ENCODE peak calls at places on chromosomes 6 and 20, in nine cellular contexts. W is CD8-positive, alpha-beta T cell; P is GM23338; R is heart right ventricle; M is stomach; F is transverse colon; J is colonic mucosa; V is ovary; S is Peyer's patch. Q is an unnamed sample.

GRCh38 chr6:167105060-167105459 is 17.8 kb upstream of the CCR6 start:
- DNase-seq in S (peak; percentile 40), V (no peak), J (no peak), R (no peak), W (no peak), P (no peak), M (no peak), F (no peak), Q (no peak)

GRCh38 chr6:139608872-139609271 is 234.4 kb upstream of the CITED2 start:
- DNase-seq in W (no peak), P (no peak), J (no peak), F (no peak), R (no peak), S (no peak), M (no peak), V (no peak), Q (no peak)

GRCh38 chr6:34485321-34486060 is 19.6 kb downstream of the PACSIN1 start:
- DNase-seq in S (no peak), P (no peak), R (no peak), F (no peak), M (no peak), W (no peak), J (no peak), V (no peak), Q (no peak)

GRCh38 chr20:263701-264100 is 6.2 kb downstream of the DEFB132 start:
- DNase-seq in F (no peak), S (no peak), J (no peak), P (no peak), R (no peak), W (no peak), V (no peak), M (no peak), Q (no peak)

GRCh38 chr6:30646450-30647038 is 389 bp upstream of the C6orf136 start:
- DNase-seq in J (peak; percentile 92), R (peak; percentile 92), V (peak; percentile 93), F (peak; percentile 96), S (peak; percentile 98), W (no peak), P (peak; percentile 93), M (peak; percentile 95), Q (peak; percentile 89)

GRCh38 chr6:154861825-154862224 is 128.6 kb downstream of the SCAF8 start:
- DNase-seq in F (no peak), W (no peak), V (no peak), M (no peak), S (no peak), P (no peak), R (no peak), J (no peak), Q (no peak)

GRCh38 chr6:149302723-149303122 is 14.8 kb upstream of the TAB2 start:
- DNase-seq in R (no peak), W (no peak), M (no peak), F (no peak), J (no peak), V (no peak), P (no peak), S (no peak), Q (no peak)

GRCh38 chr6:170371588-170371987 is 65.0 kb downstream of the FAM120B start:
- DNase-seq in W (no peak), F (no peak), P (peak; percentile 68), M (no peak), S (no peak), J (no peak), V (no peak), R (no peak), Q (no peak)

GRCh38 chr6:37624121-37624520 is 73.6 kb downstream of the MDGA1 start:
- DNase-seq in J (no peak), F (no peak), W (no peak), V (no peak), M (no peak), S (no peak), P (no peak), R (no peak), Q (no peak)

DNA sequence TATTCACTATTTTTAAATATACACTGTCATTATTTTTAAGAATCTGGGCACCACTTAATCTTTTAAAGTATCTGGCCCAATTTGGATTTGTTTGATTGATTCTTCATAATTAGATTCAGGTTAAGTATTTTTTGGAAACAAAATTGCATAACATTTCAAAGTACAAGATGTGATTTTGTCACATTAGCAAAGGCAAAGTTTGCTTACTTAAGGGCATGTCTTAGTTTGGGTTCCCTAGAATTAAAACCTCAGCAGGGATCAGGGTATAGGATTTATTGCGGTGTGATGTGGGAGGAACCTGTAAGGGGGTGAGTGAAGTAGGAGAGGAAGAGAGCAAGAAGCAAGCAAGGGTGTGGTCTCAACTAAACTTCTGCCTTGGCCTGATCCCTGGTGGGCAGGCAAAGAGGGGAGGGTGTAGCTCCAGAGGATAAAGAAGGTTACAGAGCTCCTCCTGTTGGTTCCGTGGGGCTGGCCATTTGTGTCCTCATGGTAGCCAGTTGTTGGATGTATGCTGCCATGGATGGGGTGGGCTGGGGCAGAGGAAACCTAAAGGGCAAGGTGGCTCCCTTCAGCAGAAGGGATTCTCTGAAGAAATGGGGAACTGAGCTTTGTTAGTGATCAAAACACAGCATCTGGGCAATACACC is 668.7 kb upstream of the SLC35B3 start:
- DNase-seq in R (no peak), P (peak; percentile 29), F (no peak), M (no peak), V (no peak), J (no peak), S (no peak), W (no peak), Q (no peak)
- H3K4me1 ChIP-seq in R (no peaks in the 10 kb centered on the region), P (no peaks in the 10 kb centered on the region), F (no peaks in the 10 kb centered on the region), M (no peaks in the 10 kb centered on the region), V (no peaks in the 10 kb centered on the region), J (no peaks in the 10 kb centered on the region), S (no peaks in the 10 kb centered on the region), W (no peaks in the 10 kb centered on the region), Q (no peaks in the 10 kb centered on the region)

GRCh38 chr6:2790588-2790987 is 25.4 kb downstream of the WRNIP1 start:
- DNase-seq in J (no peak), S (no peak), P (peak; percentile 82), V (no peak), W (no peak), F (no peak), R (no peak), M (no peak), Q (no peak)
- H3K4me3 ChIP-seq in J (no peak overlapping the region), S (no peak overlapping the region), P (no peak overlapping the region), V (no peak overlapping the region), W (no peak overlapping the region), F (no peak overlapping the region), R (no peak overlapping the region), M (no peak overlapping the region), Q (no peak overlapping the region)

DNA sequence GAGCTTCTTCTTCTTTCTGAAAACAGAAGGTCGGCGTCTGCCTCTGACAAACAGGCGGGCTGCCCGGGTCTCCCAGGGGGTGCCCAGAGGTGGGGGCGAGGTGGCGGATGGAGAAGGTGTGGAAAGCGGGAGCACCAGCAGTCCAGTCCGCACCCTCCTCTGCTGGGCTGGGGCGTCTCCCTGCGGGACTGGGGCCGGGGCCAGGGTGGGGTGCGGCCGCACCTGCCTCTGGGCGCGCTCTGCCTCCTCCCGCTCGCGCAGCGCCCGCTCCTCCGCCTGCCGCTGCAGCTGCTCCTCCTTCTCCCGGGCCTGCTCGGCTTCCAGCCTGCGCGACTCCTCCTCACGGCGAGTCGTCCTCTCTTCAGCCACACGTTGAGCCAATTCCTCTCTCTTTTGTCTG is 71.1 kb upstream of the BCLAF1 start:
- DNase-seq in W (no peak), J (no peak), R (no peak), M (no peak), S (no peak), F (no peak), V (no peak), P (no peak), Q (no peak)
- H3K4me1 ChIP-seq in W (peaks cover under 1% of the 10 kb centered on the region), J (no peaks in the 10 kb centered on the region), R (no peaks in the 10 kb centered on the region), M (no peaks in the 10 kb centered on the region), S (no peaks in the 10 kb centered on the region), F (no peaks in the 10 kb centered on the region), V (no peaks in the 10 kb centered on the region), P (no peaks in the 10 kb centered on the region), Q (no peaks in the 10 kb centered on the region)

DNA sequence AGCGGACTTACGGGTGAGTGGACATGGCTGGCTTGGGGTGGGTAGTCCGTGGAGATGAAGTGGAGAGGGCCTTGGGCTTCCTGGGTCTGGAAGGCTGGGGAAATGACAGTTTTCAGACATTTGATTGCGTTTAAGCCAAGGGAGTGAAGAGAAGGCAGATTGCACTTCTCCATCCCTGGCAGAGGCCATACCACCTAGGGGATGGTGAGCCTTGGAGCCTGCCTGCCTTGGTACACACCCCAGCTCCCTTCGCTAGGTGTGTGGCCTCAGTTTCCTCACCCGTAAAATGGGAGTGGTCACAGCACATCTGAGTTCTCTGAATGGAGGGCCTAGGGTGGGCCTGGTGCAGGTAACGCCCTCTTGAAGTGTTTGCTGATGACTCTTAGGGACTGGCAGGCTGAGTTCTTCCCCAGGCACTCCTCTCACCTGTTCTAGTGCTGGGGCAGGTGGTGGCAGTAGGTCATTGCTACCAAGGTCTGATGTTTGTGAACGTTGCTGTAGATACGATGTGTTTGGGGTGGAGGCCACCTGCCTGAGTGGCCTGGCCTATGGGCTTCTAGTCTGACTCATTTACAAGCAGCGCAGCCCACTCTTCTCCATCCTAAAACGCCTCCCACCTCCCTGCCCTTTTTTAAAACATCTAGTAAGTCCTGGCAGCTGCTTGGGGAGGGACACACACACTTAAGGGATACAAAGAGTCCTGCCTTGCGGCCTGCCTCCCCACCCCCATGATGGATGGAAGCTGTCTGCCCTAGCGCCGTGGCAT is 2.3 kb downstream of the RBM38 start:
- DNase-seq in W (no peak), R (no peak), S (no peak), F (no peak), V (peak; percentile 50), J (peak; percentile 69), P (no peak), M (no peak), Q (no peak)
- H3K4me3 ChIP-seq in W (peak overlapping the region; percentile 98), R (peak overlapping the region; percentile 76), S (peak overlapping the region; percentile 89), F (peak overlapping the region; percentile 82), V (peak overlapping the region; percentile 85), J (peak overlapping the region; percentile 65), P (peak overlapping the region; percentile 74), M (peak overlapping the region; percentile 94), Q (peak overlapping the region; percentile 78)

GRCh38 chr20:50909413-50909812 is 21.8 kb downstream of the ADNP start:
- DNase-seq in F (no peak), S (no peak), M (no peak), W (no peak), J (no peak), P (no peak), R (no peak), V (no peak), Q (no peak)
- H3K4me1 ChIP-seq in F (no peaks in the 10 kb centered on the region), S (no peaks in the 10 kb centered on the region), M (peaks cover 29% of the 10 kb centered on the region), W (peaks cover 39% of the 10 kb centered on the region), J (peaks cover 3% of the 10 kb centered on the region), P (peaks cover 43% of the 10 kb centered on the region), R (peaks cover 24% of the 10 kb centered on the region), V (peaks cover 13% of the 10 kb centered on the region), Q (peaks cover 28% of the 10 kb centered on the region)